ENCODE peak calls at places on chromosomes 13 and 19, in five cellular contexts. J is fibroblast of mammary gland, F is iris pigment epithelial cell, O is epithelial cell of esophagus, U is psoas muscle. B is an unnamed sample.

GRCh38 chr13:50831510-50831909 is 12.0 kb downstream of the DLEU7 start:
- DNase-seq in O (peak), J (peak), F (no peak), U (no peak), B (no peak)

GRCh38 chr13:75864718-75865117 is 228.6 kb downstream of the LMO7 start:
- DNase-seq in O (peak), U (no peak), J (peak), F (peak), B (no peak)

GRCh38 chr19:36169084-36169760 is 17.0 kb upstream of the COX7A1 start:
- DNase-seq in F (no peak), J (no peak), U (no peak), O (no peak), B (no peak)

GRCh38 chr13:36297600-36298338 is at the start of gene CCDC169:
- DNase-seq in F (peak), J (peak), O (peak), U (peak), B (peak)

GRCh38 chr19:7894612-7895309 is 6.5 kb downstream of the LRRC8E start:
- DNase-seq in J (no peak), O (peak), U (no peak), F (no peak), B (no peak)

GRCh38 chr19:1153891-1154730 is 20.0 kb downstream of the SBNO2 start:
- DNase-seq in U (no peak), O (no peak), F (no peak), J (no peak), B (no peak)

GRCh38 chr19:9586764-9587163 is 2.5 kb upstream of the ZNF121 start:
- DNase-seq in U (peak), F (peak), J (peak), O (peak), B (peak)

GRCh38 chr19:525857-526419 is 5.6 kb upstream of the CDC34 start:
- DNase-seq in U (no peak), O (no peak), J (no peak), F (no peak), B (no peak)

GRCh38 chr19:14530505-14530904 is 1.1 kb downstream of the TECR start:
- DNase-seq in J (no peak), F (no peak), O (no peak), U (no peak), B (no peak)

GRCh38 chr13:113806104-113806471 is 47.1 kb downstream of the TMEM255B start:
- DNase-seq in F (no peak), J (no peak), U (no peak), O (no peak), B (no peak)